ENCODE peak calls at places on chromosomes 7 and 10, in four cellular contexts. L is dorsolateral prefrontal cortex, I is progenitor cell of endocrine pancreas, E is HL-60. U is an unnamed sample.

GRCh38 chr7:42055171-42055570 is 181.8 kb downstream of the GLI3 start:
- DNase-seq in L (no peak), I (no peak), E (no peak), U (peak; percentile 25)

GRCh38 chr7:128954830-128955797 is 17.4 kb downstream of the IRF5 start:
- DNase-seq in L (no peak), I (no peak), E (no peak), U (no peak)

GRCh38 chr7:73308665-73309214 is at the start of gene NSUN5:
- DNase-seq in L (peak; percentile 75), I (peak; percentile 80), E (peak; percentile 95), U (peak; percentile 91)

GRCh38 chr7:81268551-81268950 is 349.7 kb upstream of the SEMA3C start:
- DNase-seq in L (no peak), I (no peak), E (no peak), U (no peak)

GRCh38 chr7:81721428-81721827 is 48.4 kb downstream of the HGF start:
- DNase-seq in L (no peak), I (no peak), E (no peak), U (no peak)

GRCh38 chr7:73567701-73568685 is 10.4 kb downstream of the TBL2 start:
- DNase-seq in L (no peak), I (no peak), E (no peak), U (no peak)

GRCh38 chr10:78053201-78053868 is 19.7 kb downstream of the RPS24 start:
- DNase-seq in L (no peak), I (no peak), E (no peak), U (no peak)

GRCh38 chr7:90425376-90425775 is 22.1 kb downstream of the CLDN12 start:
- DNase-seq in L (no peak), I (no peak), E (no peak), U (no peak)

GRCh38 chr7:19177269-19177668 is 32.0 kb upstream of the FERD3L start:
- DNase-seq in L (no peak), I (no peak), E (no peak), U (no peak)

GRCh38 chr7:2713978-2714377 is 26.0 kb downstream of the AMZ1 start:
- DNase-seq in L (no peak), I (no peak), E (no peak), U (no peak)

GRCh38 chr10:2173328-2173727 is 436.0 kb upstream of the ADARB2 start:
- DNase-seq in L (no peak), I (no peak), E (no peak), U (no peak)

GRCh38 chr7:129085148-129085547 is 30.2 kb upstream of the TNPO3 start:
- DNase-seq in L (no peak), I (no peak), E (no peak), U (no peak)

GRCh38 chr7:121624922-121625321 is 228.8 kb upstream of the FAM3C start:
- DNase-seq in L (no peak), I (no peak), E (no peak), U (no peak)

GRCh38 chr10:44262551-44263251 is 122.2 kb downstream of the CXCL12 start:
- DNase-seq in L (no peak), I (no peak), E (no peak), U (no peak)

GRCh38 chr7:4416436-4417092 is 265.5 kb upstream of the FOXK1 start:
- DNase-seq in L (no peak), I (no peak), E (no peak), U (no peak)

GRCh38 chr10:24926549-24926948 is 25.9 kb downstream of the PRTFDC1 start:
- DNase-seq in L (no peak), I (no peak), E (no peak), U (no peak)

GRCh38 chr10:118545381-118545780 is 50.1 kb downstream of the PRLHR start:
- DNase-seq in L (no peak), I (no peak), E (no peak), U (no peak)
- TF ChIP-seq CTCF in L (no peak), I (no peak), E (no peak), U (no peak)

GRCh38 chr10:102119417-102120141 is 589 bp downstream of the LDB1 start:
- DNase-seq in L (peak; percentile 54), I (no peak), E (no peak), U (no peak)

GRCh38 chr10:102118867-102119266 is 1.3 kb downstream of the LDB1 start:
- DNase-seq in L (no peak), I (no peak), E (no peak), U (no peak)

GRCh38 chr10:102121739-102122372 is 1.7 kb upstream of the LDB1 start:
- DNase-seq in L (no peak), I (no peak), E (no peak), U (no peak)

GRCh38 chr10:102120987-102121738 is 995 bp upstream of the LDB1 start:
- DNase-seq in L (peak; percentile 43), I (no peak), E (no peak), U (peak; percentile 79)

DNA sequence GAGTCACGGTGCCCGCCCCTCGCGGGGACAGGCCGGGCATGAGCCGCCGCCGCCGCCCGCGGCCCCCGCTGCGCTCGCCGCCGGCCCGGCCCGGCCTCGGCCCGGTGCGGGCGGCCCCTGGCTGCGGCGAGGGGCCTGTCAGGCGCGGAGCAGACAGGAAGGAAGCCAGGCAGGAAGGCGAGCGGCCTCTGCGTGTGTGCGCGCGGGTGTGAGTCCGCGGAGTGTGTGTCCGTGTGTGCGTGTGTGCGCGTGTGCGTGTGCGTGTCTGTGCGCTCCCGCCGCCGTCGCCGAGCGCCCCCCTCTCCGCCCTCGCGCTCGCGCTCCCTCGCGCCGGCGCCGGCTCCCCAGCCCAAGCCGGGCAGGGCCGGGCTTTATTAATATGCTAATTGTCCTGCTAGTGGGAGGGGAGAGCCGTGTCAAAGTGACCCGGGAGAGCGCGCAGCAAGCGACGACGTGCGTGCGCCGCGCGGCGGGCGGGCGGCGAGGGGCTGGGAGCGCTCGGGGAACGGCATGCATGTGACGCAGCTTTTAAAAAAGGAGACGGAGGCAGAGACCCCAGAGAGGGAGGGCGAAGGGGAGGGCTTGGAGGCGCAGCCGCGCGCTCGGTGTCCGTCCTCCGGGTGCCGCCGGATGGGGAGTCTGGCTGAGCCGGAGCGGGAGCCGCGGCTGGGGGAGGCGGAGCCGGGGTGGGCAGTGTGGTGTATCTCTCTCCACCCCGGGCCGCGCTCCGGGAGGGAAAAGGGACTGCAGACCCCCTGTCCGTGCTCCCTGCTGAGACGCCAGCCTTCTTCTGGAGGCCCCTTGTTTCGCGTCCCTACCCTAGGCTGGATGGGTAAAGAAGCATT is at the start of gene LDB1:
- DNase-seq in L (peak; percentile 80), I (peak; percentile 47), E (peak; percentile 86), U (peak; percentile 85)
- TF ChIP-seq CTCF in L (no peak), I (peak; percentile 10), E (no peak), U (no peak)

DNA sequence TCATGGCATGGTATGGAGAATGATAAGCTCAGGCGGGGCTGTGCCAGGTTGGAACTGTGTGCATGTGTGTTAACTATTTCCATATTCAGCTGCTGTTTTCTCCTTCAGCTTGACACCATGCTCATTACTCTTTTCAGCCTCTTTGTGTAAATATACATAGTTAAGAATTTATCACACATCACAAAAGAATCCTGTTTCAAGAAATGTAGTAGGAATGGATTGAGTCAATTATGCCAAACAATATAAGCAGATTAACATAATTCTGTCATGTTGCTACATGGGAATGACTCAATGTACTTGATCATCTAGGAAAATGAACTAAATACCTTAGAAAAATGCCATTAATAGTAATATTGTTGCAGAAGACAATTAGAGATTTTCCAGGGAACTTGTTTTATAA is 687.4 kb downstream of the PARD3 start:
- DNase-seq in L (no peak), I (no peak), E (no peak), U (no peak)
- TF ChIP-seq CTCF in L (no peak), I (no peak), E (no peak), U (no peak)

GRCh38 chr7:37918526-37918925 is 1.9 kb upstream of the SFRP4 start:
- DNase-seq in L (no peak), I (no peak), E (no peak), U (no peak)
- TF ChIP-seq CTCF in L (no peak), I (no peak), E (no peak), U (no peak)

DNA sequence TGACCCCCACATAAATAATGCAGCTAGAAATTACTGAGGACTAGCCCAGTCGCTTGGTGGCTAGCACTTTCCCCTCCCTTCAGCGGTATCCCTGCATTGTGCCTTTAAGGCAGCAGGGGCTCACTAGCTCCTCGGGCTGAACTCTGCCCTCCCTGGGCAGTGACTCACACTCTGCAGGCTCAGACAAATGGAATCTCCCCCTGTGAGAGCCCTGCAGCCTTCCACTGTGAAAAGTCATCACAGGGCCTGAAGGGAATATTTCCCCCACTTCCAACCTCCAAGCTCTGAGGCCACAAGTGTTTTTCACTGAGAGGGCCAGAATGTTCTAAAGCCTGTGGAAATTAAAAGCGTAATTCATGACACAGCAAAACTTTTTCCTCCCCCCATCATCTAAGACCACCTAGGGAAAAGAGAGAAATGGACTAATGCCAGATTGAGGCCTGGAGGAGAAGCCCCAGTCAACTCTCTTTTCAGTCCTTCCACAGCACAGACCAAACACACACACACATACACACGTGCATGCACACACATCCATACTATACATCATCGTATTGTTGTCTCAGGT is 93.6 kb upstream of the COL1A2 start:
- DNase-seq in L (no peak), I (peak; percentile 18), E (no peak), U (peak; percentile 53)
- TF ChIP-seq CTCF in L (no peak), I (peak; percentile 22), E (no peak), U (no peak)

GRCh38 chr10:53315709-53316108 is 543.1 kb upstream of the MBL2 start:
- DNase-seq in L (no peak), I (no peak), E (no peak), U (no peak)
- TF ChIP-seq CTCF in L (no peak), I (no peak), E (no peak), U (no peak)

U was measured in glutamatergic neuron.